ENCODE peak calls at places on chromosomes 12 and 14, in ten cellular contexts. E is fibroblast of the aortic adventitia, Z is colonic mucosa, A is Panc1, J is suprapubic skin, W is AG09309, M is left lung, Y is kidney, I is upper lobe of right lung, D is pancreas. P is an unnamed sample.
A peak's percentile ranks its signal among the peaks of the same experiment; 100 is the strongest.

GRCh38 chr14:99681832-99682148 is 2.3 kb upstream of the CYP46A1 start:
- DNase-seq in E (no peak), Z (no peak), A (no peak), J (peak; percentile 73), W (no peak), M (no peak), Y (no peak), I (no peak), D (no peak), P (no peak)

GRCh38 chr12:104864668-104865067 is 93.4 kb downstream of the SLC41A2 start:
- DNase-seq in E (peak; percentile 34), Z (no peak), A (no peak), J (no peak), W (no peak), M (no peak), Y (no peak), I (no peak), D (no peak), P (no peak)

GRCh38 chr12:131404705-131405104 is 306.2 kb upstream of the SFSWAP start:
- DNase-seq in E (no peak), Z (no peak), A (no peak), J (no peak), W (no peak), M (no peak), Y (no peak), I (no peak), D (no peak), P (no peak)

GRCh38 chr12:102478416-102479098 is 1.8 kb downstream of the IGF1 start:
- DNase-seq in E (no peak), Z (no peak), A (no peak), J (no peak), W (no peak), M (no peak), Y (no peak), I (no peak), D (no peak), P (peak; percentile 84)

GRCh38 chr12:76037130-76038105 is 5.8 kb upstream of the PHLDA1 start:
- DNase-seq in E (peak; percentile 93), Z (peak; percentile 36), A (no peak), J (no peak), W (no peak), M (no peak), Y (no peak), I (no peak), D (peak; percentile 36), P (peak; percentile 82)

GRCh38 chr14:67221248-67221981 is 19.8 kb upstream of the PALS1 start:
- DNase-seq in E (peak; percentile 53), Z (no peak), A (no peak), J (no peak), W (peak; percentile 67), M (no peak), Y (no peak), I (no peak), D (no peak), P (no peak)

GRCh38 chr14:104889374-104889755 is 24.3 kb downstream of the CEP170B start:
- DNase-seq in E (no peak), Z (no peak), A (no peak), J (no peak), W (no peak), M (peak; percentile 64), Y (peak; percentile 54), I (peak; percentile 60), D (no peak), P (no peak)

GRCh38 chr14:76330411-76331327 is 45.3 kb upstream of the ESRRB start:
- DNase-seq in E (no peak), Z (no peak), A (no peak), J (no peak), W (no peak), M (no peak), Y (no peak), I (peak; percentile 43), D (no peak), P (no peak)

GRCh38 chr12:113414519-113415038 is 7.6 kb upstream of the SDSL start:
- DNase-seq in E (no peak), Z (no peak), A (no peak), J (no peak), W (no peak), M (no peak), Y (no peak), I (no peak), D (no peak), P (no peak)

GRCh38 chr12:113420996-113421595 is 1.1 kb upstream of the SDSL start:
- DNase-seq in E (no peak), Z (no peak), A (no peak), J (no peak), W (no peak), M (peak; percentile 68), Y (no peak), I (no peak), D (no peak), P (no peak)

GRCh38 chr12:113413488-113413939 is 8.7 kb upstream of the SDSL start:
- DNase-seq in E (peak; percentile 21), Z (no peak), A (no peak), J (no peak), W (no peak), M (no peak), Y (no peak), I (no peak), D (no peak), P (no peak)

GRCh38 chr12:113418213-113418879 is 3.8 kb upstream of the SDSL start:
- DNase-seq in E (peak; percentile 56), Z (no peak), A (no peak), J (no peak), W (no peak), M (no peak), Y (peak; percentile 80), I (peak; percentile 72), D (peak; percentile 29), P (no peak)

GRCh38 chr12:113416091-113416754 is 6.0 kb upstream of the SDSL start:
- DNase-seq in E (no peak), Z (no peak), A (no peak), J (no peak), W (no peak), M (no peak), Y (peak; percentile 69), I (no peak), D (no peak), P (no peak)
- H3K4me3 ChIP-seq in E (no peak overlapping the region), Z (no peak overlapping the region), A (no peak overlapping the region), J (no peak overlapping the region), W (no peak overlapping the region), M (no peak overlapping the region), Y (no peak overlapping the region), I (no peak overlapping the region), D (no peak overlapping the region), P (no peak overlapping the region)

DNA sequence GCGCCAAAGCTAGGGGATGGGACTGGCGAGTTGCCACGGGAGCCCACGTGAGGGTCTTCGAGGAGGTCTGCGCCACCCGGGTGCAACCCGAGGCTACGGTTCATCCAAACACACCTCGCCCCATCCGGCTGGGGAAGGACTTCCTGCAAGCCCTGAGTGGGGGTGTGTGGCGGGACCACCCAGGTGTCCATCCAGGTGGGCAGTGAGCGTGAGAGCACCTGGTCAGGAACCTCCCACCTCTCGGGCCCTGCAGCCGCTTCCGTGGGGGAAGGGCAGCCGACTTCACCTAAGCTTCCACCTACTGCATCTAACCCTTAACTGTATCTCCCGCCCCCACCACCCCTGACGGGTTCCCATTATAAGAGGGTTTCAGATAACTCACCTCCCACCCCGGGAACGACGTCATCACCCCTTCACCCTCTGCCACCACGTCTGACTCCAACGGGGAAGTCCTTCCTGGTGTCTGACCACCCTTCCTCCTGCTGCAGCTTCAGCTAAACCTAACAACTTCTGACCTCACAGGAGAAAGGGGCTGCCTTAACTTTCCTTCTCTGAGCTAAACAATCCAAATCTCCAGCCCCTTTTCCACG is 27.3 kb upstream of the SMUG1 start:
- DNase-seq in E (no peak), Z (no peak), A (no peak), J (no peak), W (no peak), M (no peak), Y (no peak), I (peak; percentile 67), D (no peak), P (peak; percentile 51)
- H3K4me3 ChIP-seq in E (no peak overlapping the region), Z (peak overlapping the region; percentile 9), A (peak overlapping the region; percentile 49), J (no peak overlapping the region), W (no peak overlapping the region), M (peak overlapping the region; percentile 36), Y (no peak overlapping the region), I (peak overlapping the region; percentile 28), D (no peak overlapping the region), P (peak overlapping the region; percentile 41)

DNA sequence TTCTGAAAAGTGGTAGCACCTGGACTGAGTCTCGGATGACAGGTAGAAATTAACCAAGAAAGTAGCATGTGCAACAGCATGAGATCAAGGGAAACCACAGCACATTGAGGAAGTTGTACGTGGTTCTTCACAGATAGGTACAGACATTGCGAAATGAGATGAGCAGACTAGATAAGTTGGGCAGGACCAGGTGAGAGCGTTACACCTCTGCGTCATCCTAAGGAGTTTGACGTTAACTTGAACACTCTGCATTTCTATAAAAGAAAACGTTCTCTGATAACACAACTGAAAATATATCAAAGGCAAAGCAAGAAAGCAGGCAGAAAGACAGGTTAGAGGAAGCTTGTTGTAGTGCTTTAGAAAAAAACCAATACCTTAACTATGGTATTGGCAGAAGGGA is 98.5 kb upstream of the RASSF8 start:
- DNase-seq in E (no peak), Z (no peak), A (no peak), J (no peak), W (no peak), M (no peak), Y (no peak), I (no peak), D (no peak), P (no peak)
- H3K4me3 ChIP-seq in E (no peak overlapping the region), Z (no peak overlapping the region), A (no peak overlapping the region), J (no peak overlapping the region), W (no peak overlapping the region), M (no peak overlapping the region), Y (no peak overlapping the region), I (no peak overlapping the region), D (no peak overlapping the region), P (no peak overlapping the region)

GRCh38 chr14:68807987-68808386 is 15.1 kb upstream of the ZFP36L1 start:
- DNase-seq in E (no peak), Z (no peak), A (no peak), J (peak; percentile 74), W (no peak), M (no peak), Y (no peak), I (no peak), D (no peak), P (no peak)

GRCh38 chr14:68809524-68809923 is 16.7 kb upstream of the ZFP36L1 start:
- DNase-seq in E (no peak), Z (no peak), A (no peak), J (peak; percentile 55), W (no peak), M (no peak), Y (no peak), I (no peak), D (no peak), P (no peak)

GRCh38 chr14:68806526-68807147 is 13.8 kb upstream of the ZFP36L1 start:
- DNase-seq in E (no peak), Z (peak; percentile 29), A (no peak), J (peak; percentile 74), W (no peak), M (no peak), Y (no peak), I (no peak), D (no peak), P (peak; percentile 72)

GRCh38 chr14:68808696-68809095 is 15.8 kb upstream of the ZFP36L1 start:
- DNase-seq in E (no peak), Z (no peak), A (no peak), J (peak; percentile 69), W (no peak), M (no peak), Y (no peak), I (no peak), D (no peak), P (no peak)

DNA sequence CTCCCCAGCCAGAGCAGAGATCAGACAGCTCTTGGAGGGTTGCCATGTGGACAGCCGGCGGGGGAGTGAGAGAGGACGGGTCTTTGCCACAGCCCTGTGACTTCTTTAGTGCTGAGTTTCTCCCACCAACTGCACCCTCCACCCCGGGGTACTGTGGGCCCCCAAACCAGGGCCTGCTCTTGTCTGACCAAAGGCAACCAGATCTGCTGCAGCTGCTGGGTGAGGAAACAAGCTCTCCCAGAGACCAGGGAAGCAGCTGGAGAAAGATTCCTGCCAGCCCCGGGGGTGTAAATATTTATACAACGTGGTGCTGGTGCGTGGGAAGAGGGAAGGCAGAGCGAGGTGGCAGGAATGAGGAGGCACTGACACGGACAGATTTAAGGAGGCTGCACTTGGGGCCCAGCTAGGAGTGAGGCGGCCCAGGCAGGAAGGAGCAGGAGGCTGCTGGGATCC is 14.3 kb upstream of the ZFP36L1 start:
- DNase-seq in E (peak; percentile 82), Z (peak; percentile 76), A (no peak), J (peak; percentile 81), W (no peak), M (no peak), Y (peak; percentile 87), I (peak; percentile 73), D (peak; percentile 75), P (no peak)
- H3K4me3 ChIP-seq in E (no peak overlapping the region), Z (no peak overlapping the region), A (no peak overlapping the region), J (no peak overlapping the region), W (no peak overlapping the region), M (no peak overlapping the region), Y (no peak overlapping the region), I (no peak overlapping the region), D (no peak overlapping the region), P (no peak overlapping the region)